ENCODE peak calls at places on chromosomes 4 and X, in four cellular contexts. One of them, this sample, is unnamed.

GRCh38 chr4:123455360-123455759 is 58.8 kb downstream of the SPRY1 start:
- DNase-seq in K562: no peak
- DNase-seq in HCT116: no peak
- DNase-seq in Panc1: no peak
- DNase-seq in this sample: peak; percentile 10

GRCh38 chr4:87911252-87911774 is 64.2 kb upstream of the SPP1 start:
- DNase-seq in K562: no peak
- DNase-seq in HCT116: no peak
- DNase-seq in Panc1: no peak
- DNase-seq in this sample: peak; percentile 96

GRCh38 chrX:149312936-149313432 is 192.1 kb downstream of the IDS start:
- DNase-seq in K562: no peak
- DNase-seq in HCT116: no peak
- DNase-seq in Panc1: no peak
- DNase-seq in this sample: no peak

GRCh38 chrX:16778993-16779392 is 7.3 kb upstream of the TXLNG start:
- DNase-seq in K562: no peak
- DNase-seq in HCT116: no peak
- DNase-seq in Panc1: no peak
- DNase-seq in this sample: no peak

GRCh38 chr4:102420563-102421221 is 75.4 kb upstream of the SLC39A8 start:
- DNase-seq in K562: no peak
- DNase-seq in HCT116: no peak
- DNase-seq in Panc1: no peak
- DNase-seq in this sample: peak; percentile 7

GRCh38 chr4:53863731-53864130 is 200.7 kb downstream of the CHIC2 start:
- DNase-seq in K562: no peak
- DNase-seq in HCT116: no peak
- DNase-seq in Panc1: no peak
- DNase-seq in this sample: no peak

GRCh38 chr4:83328486-83328885 is 6.2 kb downstream of the HPSE start:
- DNase-seq in K562: no peak
- DNase-seq in HCT116: no peak
- DNase-seq in Panc1: no peak
- DNase-seq in this sample: no peak

GRCh38 chr4:146334862-146335449 is 120.6 kb downstream of the REELD1 start:
- DNase-seq in K562: no peak
- DNase-seq in HCT116: no peak
- DNase-seq in Panc1: no peak
- DNase-seq in this sample: no peak

GRCh38 chr4:125781656-125782055 is 466.9 kb downstream of the FAT4 start:
- DNase-seq in K562: no peak
- DNase-seq in HCT116: no peak
- DNase-seq in Panc1: no peak
- DNase-seq in this sample: no peak

GRCh38 chr4:89737888-89738287 is 99.1 kb downstream of the SNCA start:
- DNase-seq in K562: no peak
- DNase-seq in HCT116: no peak
- DNase-seq in Panc1: no peak
- DNase-seq in this sample: no peak

GRCh38 chr4:155643087-155643486 is 23.6 kb upstream of the GUCY1A1 start:
- DNase-seq in K562: no peak
- DNase-seq in HCT116: no peak
- DNase-seq in Panc1: no peak
- DNase-seq in this sample: no peak

GRCh38 chr4:138646383-138646782 is 369.2 kb upstream of the NOCT start:
- DNase-seq in K562: no peak
- DNase-seq in HCT116: no peak
- DNase-seq in Panc1: no peak
- DNase-seq in this sample: no peak

GRCh38 chr4:5839751-5840674 is 52.9 kb downstream of the CRMP1 start:
- DNase-seq in K562: no peak
- DNase-seq in HCT116: no peak
- DNase-seq in Panc1: no peak
- DNase-seq in this sample: no peak

GRCh38 chrX:1933964-1934363 is 319.1 kb downstream of the ASMT start:
- DNase-seq in K562: no peak
- DNase-seq in HCT116: no peak
- DNase-seq in Panc1: no peak
- DNase-seq in this sample: no peak

GRCh38 chrX:747176-747575 is 116.6 kb downstream of the SHOX start:
- DNase-seq in K562: no peak
- DNase-seq in HCT116: no peak
- DNase-seq in Panc1: no peak
- DNase-seq in this sample: no peak

GRCh38 chrX:153768311-153769157 is 4.5 kb downstream of the PLXNB3 start:
- DNase-seq in K562: no peak
- DNase-seq in HCT116: no peak
- DNase-seq in Panc1: no peak
- DNase-seq in this sample: no peak

GRCh38 chrX:129403974-129404669 is 119.2 kb downstream of the SMARCA1 start:
- DNase-seq in K562: no peak
- DNase-seq in HCT116: no peak
- DNase-seq in Panc1: no peak
- DNase-seq in this sample: no peak

GRCh38 chr4:1109898-1110506 is 3.4 kb downstream of the RNF212 start:
- DNase-seq in K562: no peak
- DNase-seq in HCT116: no peak
- DNase-seq in Panc1: no peak
- DNase-seq in this sample: peak; percentile 39

GRCh38 chrX:2516612-2517011 is 15.8 kb upstream of the DHRSX start:
- DNase-seq in K562: no peak
- DNase-seq in HCT116: no peak
- DNase-seq in Panc1: no peak
- DNase-seq in this sample: no peak

GRCh38 chrX:83022020-83022419 is 486.1 kb upstream of the POU3F4 start:
- DNase-seq in K562: no peak
- DNase-seq in HCT116: no peak
- DNase-seq in Panc1: no peak
- DNase-seq in this sample: no peak

GRCh38 chr4:47913328-47913727 is 1.1 kb downstream of the NFXL1 start:
- DNase-seq in K562: no peak
- DNase-seq in HCT116: no peak
- DNase-seq in Panc1: no peak
- DNase-seq in this sample: peak; percentile 3

GRCh38 chr4:173525118-173526033 is 4.7 kb downstream of the HAND2 start:
- DNase-seq in K562: no peak
- DNase-seq in HCT116: no peak
- DNase-seq in Panc1: no peak
- DNase-seq in this sample: no peak

GRCh38 chr4:87805971-87806370 is 6.6 kb downstream of the IBSP start:
- DNase-seq in K562: no peak
- DNase-seq in HCT116: no peak
- DNase-seq in Panc1: no peak
- DNase-seq in this sample: no peak

GRCh38 chrX:53321216-53321942 is 40.0 kb upstream of the IQSEC2 start:
- DNase-seq in K562: peak; percentile 17
- DNase-seq in HCT116: no peak
- DNase-seq in Panc1: no peak
- DNase-seq in this sample: no peak

GRCh38 chrX:9569875-9570274 is 105.0 kb downstream of the TBL1X start:
- DNase-seq in K562: no peak
- DNase-seq in HCT116: no peak
- DNase-seq in Panc1: no peak
- DNase-seq in this sample: no peak

GRCh38 chr4:2091990-2092652 is 33.0 kb downstream of the NAT8L start:
- DNase-seq in K562: no peak
- DNase-seq in HCT116: no peak
- DNase-seq in Panc1: no peak
- DNase-seq in this sample: no peak

GRCh38 chr4:156790866-156791265 is 180.7 kb downstream of the PDGFC start:
- DNase-seq in K562: no peak
- DNase-seq in HCT116: no peak
- DNase-seq in Panc1: no peak
- DNase-seq in this sample: peak; percentile 53

GRCh38 chr4:140943486-140943885 is 187.3 kb upstream of the TBC1D9 start:
- DNase-seq in K562: no peak
- DNase-seq in HCT116: no peak
- DNase-seq in Panc1: no peak
- DNase-seq in this sample: no peak

GRCh38 chr4:121728798-121729226 is 32.0 kb upstream of the ANXA5 start:
- DNase-seq in K562: no peak
- DNase-seq in HCT116: no peak
- DNase-seq in Panc1: no peak
- DNase-seq in this sample: no peak

GRCh38 chr4:61336911-61337310 is 136.8 kb downstream of the ADGRL3 start:
- DNase-seq in K562: no peak
- DNase-seq in HCT116: no peak
- DNase-seq in Panc1: no peak
- DNase-seq in this sample: no peak

GRCh38 chr4:176545886-176546285 is 226.1 kb downstream of the SPCS3 start:
- DNase-seq in K562: no peak
- DNase-seq in HCT116: no peak
- DNase-seq in Panc1: no peak
- DNase-seq in this sample: no peak

GRCh38 chr4:137640156-137640837 is 108.0 kb upstream of the PCDH18 start:
- DNase-seq in K562: no peak
- DNase-seq in HCT116: no peak
- DNase-seq in Panc1: no peak
- DNase-seq in this sample: no peak

GRCh38 chr4:2870098-2870497 is 26.5 kb downstream of the ADD1 start:
- DNase-seq in K562: no peak
- DNase-seq in HCT116: no peak
- DNase-seq in Panc1: no peak
- DNase-seq in this sample: no peak

GRCh38 chrX:154542723-154543424 is 3.8 kb downstream of the G6PD start:
- DNase-seq in K562: no peak
- DNase-seq in HCT116: no peak
- DNase-seq in Panc1: no peak
- DNase-seq in this sample: peak; percentile 42

GRCh38 chr4:53956053-53956452 is 108.4 kb downstream of the CHIC2 start:
- DNase-seq in K562: no peak
- DNase-seq in HCT116: no peak
- DNase-seq in Panc1: no peak
- DNase-seq in this sample: no peak

GRCh38 chr4:536351-536972 is 37.5 kb downstream of the PIGG start:
- DNase-seq in K562: no peak
- DNase-seq in HCT116: no peak
- DNase-seq in Panc1: no peak
- DNase-seq in this sample: no peak

DNA sequence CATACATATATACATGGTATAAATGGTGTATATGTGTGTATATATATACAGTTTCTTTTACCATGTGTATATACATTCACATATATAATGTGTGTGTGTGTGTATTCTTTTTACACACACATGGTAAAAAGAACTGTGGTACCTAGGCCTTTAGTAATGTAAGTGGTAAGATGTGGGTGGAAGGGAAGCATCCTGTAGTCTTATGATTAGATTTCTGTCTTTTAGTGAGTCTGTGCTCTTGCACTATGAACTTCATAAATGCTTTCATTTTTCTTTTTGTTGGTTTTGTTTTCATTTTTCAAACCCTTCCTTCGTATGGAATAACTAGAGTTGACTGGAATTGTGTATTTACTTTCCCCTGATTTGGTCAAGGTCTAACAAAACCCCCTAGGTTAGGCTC is 12.1 kb downstream of the PABPC4L start:
- DNase-seq in K562: no peak
- DNase-seq in HCT116: no peak
- DNase-seq in Panc1: no peak
- DNase-seq in this sample: no peak
- TF ChIP-seq TCF7L2 in K562: no peak
- TF ChIP-seq TCF7L2 in HCT116: no peak
- TF ChIP-seq TCF7L2 in Panc1: no peak
- TF ChIP-seq TCF7L2 in this sample: no peak

DNA sequence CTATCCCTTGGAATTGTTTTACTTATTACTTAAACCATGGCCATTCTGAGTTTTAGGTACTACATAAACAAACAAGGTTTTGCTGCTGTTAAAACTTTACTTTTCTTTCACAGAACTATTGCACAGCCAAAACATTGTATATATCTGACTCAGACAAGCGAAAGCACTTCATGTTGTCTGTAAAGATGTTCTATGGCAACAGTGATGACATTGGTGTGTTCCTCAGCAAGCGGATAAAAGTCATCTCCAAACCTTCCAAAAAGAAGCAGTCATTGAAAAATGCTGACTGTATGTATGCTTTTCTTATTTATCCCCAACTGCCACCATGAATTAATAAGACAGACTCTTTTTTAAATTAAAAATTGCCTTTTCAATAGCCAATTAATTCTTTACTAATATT is 69.8 kb downstream of the CCKAR start:
- DNase-seq in K562: no peak
- DNase-seq in HCT116: no peak
- DNase-seq in Panc1: no peak
- DNase-seq in this sample: no peak
- TF ChIP-seq TCF7L2 in K562: no peak
- TF ChIP-seq TCF7L2 in HCT116: no peak
- TF ChIP-seq TCF7L2 in Panc1: no peak
- TF ChIP-seq TCF7L2 in this sample: no peak

GRCh38 chr4:56410247-56410646 is 23.0 kb upstream of the AASDH start:
- DNase-seq in K562: peak; percentile 17
- DNase-seq in HCT116: peak; percentile 89
- DNase-seq in Panc1: no peak
- DNase-seq in this sample: peak; percentile 72
- TF ChIP-seq TCF7L2 in K562: no peak
- TF ChIP-seq TCF7L2 in HCT116: no peak
- TF ChIP-seq TCF7L2 in Panc1: no peak
- TF ChIP-seq TCF7L2 in this sample: no peak

GRCh38 chr4:16293205-16293860 is 67.1 kb upstream of the TAPT1 start:
- DNase-seq in K562: no peak
- DNase-seq in HCT116: no peak
- DNase-seq in Panc1: no peak
- DNase-seq in this sample: no peak

GRCh38 chr4:16290681-16291420 is 64.6 kb upstream of the TAPT1 start:
- DNase-seq in K562: no peak
- DNase-seq in HCT116: no peak
- DNase-seq in Panc1: no peak
- DNase-seq in this sample: no peak

GRCh38 chr4:16294455-16294854 is 68.2 kb upstream of the TAPT1 start:
- DNase-seq in K562: no peak
- DNase-seq in HCT116: no peak
- DNase-seq in Panc1: no peak
- DNase-seq in this sample: no peak

GRCh38 chr4:16284050-16284449 is 57.8 kb upstream of the TAPT1 start:
- DNase-seq in K562: no peak
- DNase-seq in HCT116: no peak
- DNase-seq in Panc1: no peak
- DNase-seq in this sample: no peak

DNA sequence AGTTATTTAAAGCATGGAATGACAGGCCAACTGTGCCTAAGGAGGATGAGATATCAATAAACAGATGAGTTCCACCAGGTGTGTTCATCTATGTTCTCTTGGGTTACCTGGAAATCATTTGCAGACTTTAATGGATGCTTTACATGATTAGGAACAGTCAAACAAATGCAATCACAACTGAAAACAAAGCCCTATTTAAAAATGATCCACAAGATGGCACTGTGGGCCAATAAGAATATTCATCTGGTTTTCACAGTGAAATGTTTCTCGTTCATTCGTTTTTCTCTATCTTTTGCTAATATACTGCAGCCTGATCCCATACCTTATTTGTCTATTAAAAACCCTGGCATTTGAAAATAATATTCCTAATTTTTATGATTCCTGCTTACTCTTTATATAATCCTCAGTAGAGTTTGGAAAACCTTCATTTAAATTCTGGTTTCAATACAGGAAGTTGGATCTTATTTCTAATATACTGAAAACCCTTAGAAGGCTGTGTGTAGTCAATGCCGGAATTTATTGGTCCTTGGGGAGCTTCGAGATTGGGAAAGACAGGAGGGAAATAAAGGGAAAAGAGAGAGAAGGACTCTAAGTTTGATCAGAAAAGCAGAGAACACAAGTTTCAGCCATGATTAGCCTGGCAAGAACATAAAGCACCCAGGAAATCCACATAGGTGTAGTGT is 63.7 kb upstream of the TAPT1 start:
- DNase-seq in K562: peak; percentile 34
- DNase-seq in HCT116: peak; percentile 7
- DNase-seq in Panc1: peak; percentile 8
- DNase-seq in this sample: peak; percentile 7
- TF ChIP-seq TCF7L2 in K562: no peak
- TF ChIP-seq TCF7L2 in HCT116: no peak
- TF ChIP-seq TCF7L2 in Panc1: no peak
- TF ChIP-seq TCF7L2 in this sample: no peak